ENCODE peak calls at places on chromosomes 11 and 22, in eight cellular contexts. I is sigmoid colon; D is CD8-positive, alpha-beta T cell; Q is Peyer's patch; F is adrenal gland; Z is GM12878; Y is breast epithelium; U is psoas muscle. R is an unnamed sample.
A peak's percentile ranks its signal among the peaks of the same experiment; 100 is the strongest.

GRCh38 chr11:3159296-3160190 is 5.6 kb downstream of the OSBPL5 start:
- DNase-seq in I (peak; percentile 93), D (no peak), Q (peak; percentile 80), F (no peak), Z (no peak), Y (peak; percentile 77), U (peak; percentile 83), R (no peak)

GRCh38 chr11:8870461-8871282 is 40.3 kb upstream of the AKIP1 start:
- DNase-seq in I (peak; percentile 79), D (no peak), Q (peak; percentile 67), F (peak; percentile 64), Z (no peak), Y (no peak), U (peak; percentile 64), R (no peak)

GRCh38 chr11:84465040-84465439 is 1162.1 kb downstream of the DLG2 start:
- DNase-seq in I (no peak), D (no peak), Q (no peak), F (peak; percentile 29), Z (no peak), Y (no peak), U (no peak), R (peak; percentile 25)

GRCh38 chr11:11584446-11584810 is 37.4 kb downstream of the GALNT18 start:
- DNase-seq in I (no peak), D (no peak), Q (no peak), F (no peak), Z (no peak), Y (no peak), U (no peak), R (peak; percentile 58)

GRCh38 chr22:41919357-41920224 is 4.7 kb upstream of the SHISA8 start:
- DNase-seq in I (no peak), D (no peak), Q (peak; percentile 94), F (peak; percentile 73), Z (peak; percentile 71), Y (no peak), U (peak; percentile 78), R (no peak)

GRCh38 chr22:23007823-23008222 is 62.5 kb upstream of the GNAZ start:
- DNase-seq in I (no peak), D (no peak), Q (no peak), F (no peak), Z (no peak), Y (no peak), U (no peak), R (no peak)

GRCh38 chr11:34343153-34343552 is 14.7 kb downstream of the ABTB2 start:
- DNase-seq in I (no peak), D (no peak), Q (no peak), F (no peak), Z (no peak), Y (no peak), U (no peak), R (peak; percentile 85)

GRCh38 chr11:65488273-65489058 is 10.4 kb upstream of the MALAT1 start:
- DNase-seq in I (peak; percentile 88), D (no peak), Q (peak; percentile 77), F (peak; percentile 85), Z (no peak), Y (no peak), U (peak; percentile 75), R (no peak)

GRCh38 chr22:49935561-49935960 is 17.1 kb downstream of the CRELD2 start:
- DNase-seq in I (no peak), D (no peak), Q (no peak), F (peak; percentile 46), Z (no peak), Y (no peak), U (no peak), R (no peak)

GRCh38 chr11:95682552-95682951 is 107.0 kb downstream of the FAM76B start:
- DNase-seq in I (no peak), D (no peak), Q (no peak), F (no peak), Z (no peak), Y (no peak), U (no peak), R (no peak)

GRCh38 chr11:46918087-46918751 is at the start of gene LRP4:
- DNase-seq in I (peak; percentile 68), D (peak; percentile 17), Q (peak; percentile 64), F (no peak), Z (no peak), Y (no peak), U (peak; percentile 73), R (no peak)

GRCh38 chr11:61912530-61912898 is 4.9 kb downstream of the RAB3IL1 start:
- DNase-seq in I (peak; percentile 69), D (no peak), Q (peak; percentile 54), F (peak; percentile 61), Z (no peak), Y (peak; percentile 25), U (no peak), R (no peak)

GRCh38 chr22:40022536-40023225 is 27.9 kb downstream of the FAM83F start:
- DNase-seq in I (no peak), D (no peak), Q (no peak), F (no peak), Z (no peak), Y (peak; percentile 68), U (no peak), R (no peak)

GRCh38 chr22:27534720-27535125 is 266.8 kb downstream of the MN1 start:
- DNase-seq in I (no peak), D (no peak), Q (no peak), F (no peak), Z (no peak), Y (no peak), U (no peak), R (no peak)

GRCh38 chr22:38450234-38450797 is 4.7 kb downstream of the KCNJ4 start:
- DNase-seq in I (no peak), D (no peak), Q (no peak), F (no peak), Z (no peak), Y (no peak), U (no peak), R (no peak)

GRCh38 chr11:28058333-28058732 is 49.6 kb downstream of the KIF18A start:
- DNase-seq in I (no peak), D (no peak), Q (no peak), F (no peak), Z (no peak), Y (no peak), U (no peak), R (no peak)

GRCh38 chr11:1824221-1825038 is 10.4 kb upstream of the SYT8 start:
- DNase-seq in I (no peak), D (no peak), Q (no peak), F (no peak), Z (no peak), Y (no peak), U (no peak), R (no peak)

GRCh38 chr11:66126808-66127555 is 56.9 kb downstream of the PACS1 start:
- DNase-seq in I (peak; percentile 72), D (peak; percentile 43), Q (peak; percentile 82), F (peak; percentile 55), Z (no peak), Y (no peak), U (peak; percentile 60), R (peak; percentile 50)

GRCh38 chr11:47571012-47571729 is 5.8 kb downstream of the PTPMT1 start:
- DNase-seq in I (no peak), D (no peak), Q (no peak), F (no peak), Z (no peak), Y (no peak), U (no peak), R (no peak)

GRCh38 chr11:119885067-119885466 is 156.1 kb upstream of the NECTIN1 start:
- DNase-seq in I (no peak), D (no peak), Q (no peak), F (no peak), Z (no peak), Y (no peak), U (no peak), R (no peak)

GRCh38 chr11:120181446-120181992 is 29.3 kb upstream of the OAF start:
- DNase-seq in I (no peak), D (no peak), Q (no peak), F (no peak), Z (no peak), Y (no peak), U (peak; percentile 22), R (no peak)

GRCh38 chr11:130213979-130214281 is 54.3 kb downstream of the ST14 start:
- DNase-seq in I (no peak), D (no peak), Q (peak; percentile 31), F (peak; percentile 6), Z (no peak), Y (no peak), U (no peak), R (no peak)

GRCh38 chr11:115199501-115199900 is 304.7 kb downstream of the CADM1 start:
- DNase-seq in I (no peak), D (no peak), Q (no peak), F (no peak), Z (no peak), Y (no peak), U (no peak), R (no peak)

GRCh38 chr11:89279176-89279575 is 101.5 kb downstream of the TYR start:
- DNase-seq in I (no peak), D (no peak), Q (no peak), F (no peak), Z (no peak), Y (no peak), U (no peak), R (no peak)

GRCh38 chr11:27196040-27196897 is 155.7 kb downstream of the BBOX1 start:
- DNase-seq in I (no peak), D (no peak), Q (no peak), F (no peak), Z (no peak), Y (no peak), U (no peak), R (no peak)

GRCh38 chr22:46484156-46484860 is 53.1 kb downstream of the CELSR1 start:
- DNase-seq in I (no peak), D (no peak), Q (no peak), F (no peak), Z (no peak), Y (no peak), U (no peak), R (no peak)

GRCh38 chr11:7657306-7658025 is 15.8 kb downstream of the CYB5R2 start:
- DNase-seq in I (peak; percentile 78), D (no peak), Q (peak; percentile 78), F (peak; percentile 66), Z (no peak), Y (peak; percentile 67), U (peak; percentile 78), R (no peak)

GRCh38 chr11:86275493-86276370 is 26.3 kb upstream of the HIKESHI start:
- DNase-seq in I (no peak), D (no peak), Q (no peak), F (no peak), Z (no peak), Y (no peak), U (no peak), R (no peak)
- TF ChIP-seq CTCF in I (no peak), D (no peak), Q (no peak), F (no peak), Z (no peak), Y (no peak), U (no peak), R (peak; percentile 1)

GRCh38 chr11:5452712-5453111 is 3.6 kb downstream of the OR51I2 start:
- DNase-seq in I (no peak), D (no peak), Q (no peak), F (no peak), Z (no peak), Y (no peak), U (no peak), R (no peak)
- H3K36me3 ChIP-seq in I (no peaks in the 10 kb centered on the region), D (no peaks in the 10 kb centered on the region), Q (no peaks in the 10 kb centered on the region), F (no peaks in the 10 kb centered on the region), Z (no peaks in the 10 kb centered on the region), Y (no peaks in the 10 kb centered on the region), U (no peaks in the 10 kb centered on the region), R (no peaks in the 10 kb centered on the region)

GRCh38 chr22:20268350-20269012 is 363 bp upstream of the RTN4R start:
- DNase-seq in I (no peak), D (peak; percentile 41), Q (peak; percentile 76), F (no peak), Z (no peak), Y (no peak), U (peak; percentile 73), R (no peak)
- H3K4me3 ChIP-seq in I (peak overlapping the region; percentile 41), D (no peak overlapping the region), Q (peak overlapping the region; percentile 49), F (no peak overlapping the region), Z (no peak overlapping the region), Y (no peak overlapping the region), U (no peak overlapping the region), R (peak overlapping the region; percentile 47)

GRCh38 chr11:25244126-25244525 is 747.3 kb downstream of the LUZP2 start:
- DNase-seq in I (no peak), D (no peak), Q (no peak), F (no peak), Z (no peak), Y (no peak), U (no peak), R (no peak)
- TF ChIP-seq CTCF in I (no peak), D (no peak), Q (no peak), F (no peak), Z (no peak), Y (no peak), U (no peak), R (no peak)